ENCODE peak calls at places on chromosomes 11 and 22, in five cellular contexts. B is astrocyte, A is fibroblast of lung, R is SK-N-SH, J is prostate gland. Q is an unnamed sample.

GRCh38 chr11:83292709-83293435 is 6.7 kb upstream of the CCDC90B start:
- DNase-seq in B (peak), A (peak), R (peak), J (peak), Q (peak)

GRCh38 chr11:123696183-123696582 is 41.8 kb upstream of the SCN3B start:
- DNase-seq in B (no peak), A (no peak), R (no peak), J (no peak), Q (no peak)

GRCh38 chr11:88320149-88320559 is 17.4 kb downstream of the CTSC start:
- DNase-seq in B (peak), A (peak), R (no peak), J (no peak), Q (no peak)

GRCh38 chr11:82906931-82907330 is 5.4 kb downstream of the DDIAS start:
- DNase-seq in B (no peak), A (no peak), R (no peak), J (no peak), Q (no peak)

GRCh38 chr11:65919151-65920034 is at the start of gene DRAP1:
- DNase-seq in B (peak), A (peak), R (peak), J (peak), Q (peak)

GRCh38 chr11:284081-285020 is 4.6 kb upstream of the PGGHG start:
- DNase-seq in B (no peak), A (no peak), R (peak), J (no peak), Q (no peak)

GRCh38 chr11:132080121-132080520 is 709.7 kb downstream of the NTM start:
- DNase-seq in B (no peak), A (no peak), R (no peak), J (no peak), Q (no peak)

GRCh38 chr22:36606114-36606513 is 77.1 kb upstream of the EIF3D start:
- DNase-seq in B (no peak), A (no peak), R (no peak), J (peak), Q (no peak)

GRCh38 chr11:9626778-9627394 is 37.0 kb upstream of the SWAP70 start:
- DNase-seq in B (no peak), A (no peak), R (no peak), J (no peak), Q (no peak)

GRCh38 chr22:43849731-43850130 is 12.6 kb downstream of the SULT4A1 start:
- DNase-seq in B (no peak), A (no peak), R (no peak), J (no peak), Q (no peak)

GRCh38 chr11:27012254-27012921 is 18.5 kb downstream of the FIBIN start:
- DNase-seq in B (peak), A (peak), R (peak), J (no peak), Q (no peak)

GRCh38 chr11:133711545-133711944 is 133.8 kb downstream of the SPATA19 start:
- DNase-seq in B (no peak), A (no peak), R (no peak), J (no peak), Q (no peak)

GRCh38 chr11:11407738-11408084 is 54.7 kb upstream of the CSNK2A3 start:
- DNase-seq in B (no peak), A (no peak), R (no peak), J (no peak), Q (no peak)

GRCh38 chr22:29623059-29623458 is 19.6 kb downstream of the NF2 start:
- DNase-seq in B (no peak), A (no peak), R (no peak), J (no peak), Q (no peak)

GRCh38 chr22:30294830-30295229 is 5.5 kb upstream of the CASTOR1 start:
- DNase-seq in B (no peak), A (no peak), R (no peak), J (no peak), Q (no peak)

GRCh38 chr22:19851291-19852176 is 3.1 kb downstream of the GNB1L start:
- DNase-seq in B (no peak), A (no peak), R (no peak), J (no peak), Q (no peak)

GRCh38 chr11:90774727-90775572 is 552.1 kb upstream of the CHORDC1 start:
- DNase-seq in B (no peak), A (no peak), R (no peak), J (no peak), Q (peak)

GRCh38 chr22:50317674-50318073 is 9.1 kb downstream of the DENND6B start:
- DNase-seq in B (no peak), A (no peak), R (peak), J (no peak), Q (no peak)

GRCh38 chr22:30406400-30406799 is 9.6 kb downstream of the SEC14L2 start:
- DNase-seq in B (no peak), A (no peak), R (no peak), J (no peak), Q (no peak)

GRCh38 chr22:23237201-23237798 is 57.0 kb downstream of the BCR start:
- DNase-seq in B (peak), A (peak), R (no peak), J (no peak), Q (no peak)

GRCh38 chr11:64357904-64358535 is 942 bp upstream of the RPS6KA4 start:
- DNase-seq in B (no peak), A (no peak), R (peak), J (no peak), Q (no peak)

GRCh38 chr11:122505304-122506006 is 150.1 kb upstream of the UBASH3B start:
- DNase-seq in B (peak), A (peak), R (peak), J (peak), Q (peak)

GRCh38 chr11:1391165-1392010 is 1.7 kb downstream of the BRSK2 start:
- DNase-seq in B (no peak), A (no peak), R (peak), J (no peak), Q (no peak)

GRCh38 chr11:103281301-103281700 is 172.1 kb downstream of the DYNC2H1 start:
- DNase-seq in B (no peak), A (peak), R (no peak), J (no peak), Q (no peak)

GRCh38 chr11:106059617-106060016 is 17.5 kb downstream of the KBTBD3 start:
- DNase-seq in B (no peak), A (no peak), R (no peak), J (no peak), Q (no peak)

DNA sequence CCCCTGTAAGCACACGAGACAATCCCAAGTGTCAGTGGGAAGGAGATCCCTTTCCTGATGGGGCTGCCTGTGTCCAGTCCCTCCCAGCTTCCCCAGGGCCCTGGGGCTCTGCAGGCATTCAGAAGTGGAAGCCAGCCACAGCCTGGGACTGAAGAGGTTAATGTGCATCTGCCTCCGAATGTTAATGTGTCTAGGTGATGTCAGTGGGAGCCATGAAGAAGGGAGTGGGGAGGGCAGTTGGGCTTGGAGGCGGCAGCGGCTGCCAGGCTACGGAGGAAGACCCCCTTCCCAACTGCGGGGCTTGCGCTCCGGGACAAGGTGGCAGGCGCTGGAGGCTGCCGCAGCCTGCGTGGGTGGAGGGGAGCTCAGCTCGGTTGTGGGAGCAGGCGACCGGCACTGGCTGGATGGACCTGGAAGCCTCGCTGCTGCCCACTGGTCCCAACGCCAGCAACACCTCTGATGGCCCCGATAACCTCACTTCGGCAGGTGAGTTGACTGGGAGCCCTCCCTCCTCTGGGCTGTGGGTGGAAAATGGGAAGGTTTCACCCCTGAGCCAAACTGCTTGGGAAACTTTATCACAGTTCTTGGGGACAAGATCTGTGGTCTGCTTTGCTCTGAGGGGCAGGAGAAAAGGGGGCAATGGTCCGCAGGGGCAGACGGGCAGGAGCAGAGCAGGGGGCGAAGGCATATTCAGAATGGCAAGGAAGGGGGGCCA is at the start of gene MCHR1:
- DNase-seq in B (no peak), A (no peak), R (peak), J (no peak), Q (no peak)
- H3K4me3 ChIP-seq in B (peak), A (no peak), R (no peak), J (no peak), Q (no peak)

DNA sequence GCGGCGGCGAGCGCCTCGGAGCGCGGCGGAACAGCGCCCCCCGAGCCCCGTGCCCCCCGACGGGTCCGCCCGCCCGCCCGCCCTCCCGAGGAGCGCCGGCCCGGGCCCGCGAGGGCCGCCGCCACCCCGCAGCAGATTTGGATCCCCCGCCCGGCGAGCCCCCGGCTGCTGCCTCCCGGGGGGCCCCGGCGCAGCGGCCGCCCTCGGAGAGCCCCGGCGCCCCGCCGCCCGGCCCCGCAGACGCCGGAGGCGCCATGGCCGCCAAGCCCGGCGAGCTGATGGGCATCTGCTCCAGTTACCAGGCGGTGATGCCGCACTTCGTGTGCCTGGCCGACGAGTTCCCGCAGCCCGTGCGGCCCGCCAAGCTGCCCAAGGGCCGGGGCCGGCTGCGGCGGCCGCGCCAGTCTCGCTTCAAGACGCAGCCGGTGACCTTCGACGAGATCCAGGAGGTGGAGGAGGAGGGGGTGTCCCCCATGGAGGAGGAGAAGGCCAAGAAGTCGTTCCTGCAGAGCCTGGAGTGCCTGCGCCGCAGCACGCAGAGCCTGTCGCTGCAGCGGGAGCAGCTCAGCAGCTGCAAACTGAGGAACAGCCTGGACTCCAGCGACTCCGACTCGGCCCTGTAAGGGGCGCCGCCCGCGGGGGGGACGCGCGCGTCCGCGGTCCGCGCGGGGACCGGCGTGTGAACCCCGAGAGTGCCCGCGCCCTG is 367 bp downstream of the C11orf96 start:
- DNase-seq in B (peak), A (peak), R (peak), J (no peak), Q (no peak)
- H3K4me3 ChIP-seq in B (peak), A (peak), R (peak), J (peak), Q (peak)

DNA sequence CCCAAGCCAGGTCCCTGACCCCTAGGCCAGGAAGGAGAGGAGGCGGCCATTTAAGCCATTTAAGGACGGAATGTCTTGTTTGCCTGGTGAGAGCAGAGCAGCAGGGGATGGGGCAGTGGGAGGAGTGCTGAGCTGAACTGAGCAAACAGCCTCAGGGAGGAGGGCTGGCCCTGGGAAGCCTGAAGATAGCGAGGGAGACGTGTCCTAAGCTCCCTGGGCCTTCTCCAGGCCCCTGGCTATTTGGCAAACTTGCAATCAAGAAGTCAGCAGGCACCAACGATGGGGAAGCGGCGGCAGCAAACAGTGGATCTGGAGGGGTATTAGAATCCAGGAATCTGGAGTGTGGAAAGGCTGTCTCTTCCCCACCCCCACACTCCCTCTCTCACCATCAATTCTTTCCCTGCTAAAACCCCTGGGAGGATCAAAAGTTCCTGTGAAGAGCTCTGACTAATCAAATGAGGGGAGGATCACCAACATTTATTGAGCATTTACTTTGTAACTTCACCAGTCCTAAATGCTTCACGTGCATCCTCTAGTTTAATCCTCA is 8.8 kb downstream of the BCL9L start:
- DNase-seq in B (peak), A (peak), R (no peak), J (peak), Q (no peak)
- H3K4me3 ChIP-seq in B (no peak), A (no peak), R (no peak), J (no peak), Q (no peak)

GRCh38 chr22:45157907-45158306 is 5.8 kb upstream of the NUP50 start:
- DNase-seq in B (no peak), A (no peak), R (peak), J (no peak), Q (no peak)
- H3K4me3 ChIP-seq in B (no peak), A (no peak), R (no peak), J (no peak), Q (no peak)

GRCh38 chr11:72609451-72609850 is 64.8 kb downstream of the PDE2A start:
- DNase-seq in B (no peak), A (no peak), R (no peak), J (no peak), Q (no peak)
- H3K4me3 ChIP-seq in B (no peak), A (no peak), R (no peak), J (no peak), Q (no peak)

GRCh38 chr11:12679471-12679870 is 5.2 kb downstream of the TEAD1 start:
- DNase-seq in B (no peak), A (no peak), R (no peak), J (no peak), Q (no peak)
- H3K4me3 ChIP-seq in B (peak), A (no peak), R (peak), J (no peak), Q (no peak)

GRCh38 chr22:46533434-46533833 is 4.0 kb downstream of the CELSR1 start:
- DNase-seq in B (no peak), A (no peak), R (no peak), J (peak), Q (no peak)
- H3K4me3 ChIP-seq in B (peak), A (no peak), R (no peak), J (peak), Q (no peak)

DNA sequence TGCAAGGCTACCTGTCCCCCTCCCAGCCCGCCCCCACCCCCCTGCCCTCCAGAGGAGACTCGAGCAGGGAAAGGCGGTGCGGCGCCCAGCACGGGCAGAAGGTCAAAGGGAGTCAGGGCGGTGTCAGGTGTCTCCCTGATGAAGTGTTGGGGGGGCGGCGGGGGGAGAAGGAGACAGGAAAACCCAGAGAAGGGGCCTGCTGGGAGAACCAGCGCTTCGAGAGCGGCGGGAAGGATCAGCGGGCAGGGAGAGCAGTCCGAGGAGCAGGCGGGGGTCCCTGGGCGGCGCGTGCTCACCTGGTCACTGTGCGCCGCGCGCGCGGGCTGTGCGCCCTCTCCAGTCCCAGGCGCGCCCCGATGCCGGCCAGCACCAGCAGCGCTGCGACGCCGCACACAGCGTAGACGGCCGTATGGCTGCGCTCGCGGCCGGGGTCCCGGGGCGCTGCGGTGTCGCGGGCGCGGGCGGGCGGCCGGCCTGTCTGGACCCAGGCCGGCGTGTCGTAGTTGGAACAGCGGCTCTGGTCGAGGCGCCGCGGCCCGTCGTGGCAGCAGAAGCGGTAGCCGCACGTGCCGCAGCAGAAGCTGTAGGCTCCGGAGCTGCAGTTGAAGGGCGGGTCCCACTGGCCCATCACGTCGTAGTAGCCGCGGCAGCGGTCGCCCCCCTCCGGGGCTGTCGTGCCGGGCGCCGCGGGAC is 886 bp downstream of the SHISA8 start:
- DNase-seq in B (no peak), A (no peak), R (no peak), J (no peak), Q (no peak)
- H3K4me3 ChIP-seq in B (no peak), A (no peak), R (no peak), J (no peak), Q (peak)

GRCh38 chr11:111105566-111105965 is 140.0 kb upstream of the POU2AF2 start:
- DNase-seq in B (no peak), A (no peak), R (no peak), J (no peak), Q (no peak)

GRCh38 chr11:111098091-111098490 is 147.4 kb upstream of the POU2AF2 start:
- DNase-seq in B (no peak), A (no peak), R (no peak), J (no peak), Q (no peak)

GRCh38 chr11:111097191-111097590 is 148.3 kb upstream of the POU2AF2 start:
- DNase-seq in B (no peak), A (peak), R (no peak), J (no peak), Q (no peak)

GRCh38 chr11:111107501-111107900 is 138.0 kb upstream of the POU2AF2 start:
- DNase-seq in B (no peak), A (no peak), R (no peak), J (no peak), Q (no peak)

GRCh38 chr11:111101836-111102235 is 143.7 kb upstream of the POU2AF2 start:
- DNase-seq in B (no peak), A (no peak), R (no peak), J (no peak), Q (no peak)
- H3K4me3 ChIP-seq in B (no peak), A (no peak), R (no peak), J (no peak), Q (no peak)